ENCODE peak calls at places on chromosomes 3 and 15, in four cellular contexts. Q is HepG2, P is WTC11, H is K562. I is an unnamed sample.

GRCh38 chr3:72722930-72723726 is 125.1 kb downstream of the SHQ1 start:
- DNase-seq in Q (no peak), P (no peak), H (no peak), I (no peak)

GRCh38 chr3:143121240-143122088 is 1.9 kb downstream of the CHST2 start:
- DNase-seq in Q (no peak), P (peak), H (peak), I (no peak)

GRCh38 chr3:23041918-23042696 is 161.0 kb upstream of the UBE2E2 start:
- DNase-seq in Q (no peak), P (no peak), H (no peak), I (no peak)

GRCh38 chr3:197532388-197532787 is 23.4 kb downstream of the BDH1 start:
- DNase-seq in Q (no peak), P (no peak), H (no peak), I (no peak)

GRCh38 chr15:32952062-32952461 is 234.3 kb downstream of the GREM1 start:
- DNase-seq in Q (no peak), P (no peak), H (no peak), I (no peak)

GRCh38 chr3:43389388-43390254 is 103.3 kb downstream of the SNRK start:
- DNase-seq in Q (peak), P (no peak), H (peak), I (no peak)

GRCh38 chr3:120147072-120147871 is 53.0 kb upstream of the GSK3B start:
- DNase-seq in Q (peak), P (peak), H (no peak), I (no peak)

GRCh38 chr3:170563712-170564423 is 22.0 kb downstream of the SLC7A14 start:
- DNase-seq in Q (no peak), P (no peak), H (peak), I (no peak)

GRCh38 chr15:90681056-90681455 is 36.1 kb upstream of the BLM start:
- DNase-seq in Q (no peak), P (no peak), H (no peak), I (no peak)

GRCh38 chr3:157159762-157160651 is at the start of gene CCNL1:
- DNase-seq in Q (peak), P (peak), H (peak), I (peak)

GRCh38 chr3:150603888-150604319 is 783 bp downstream of the SELENOT start:
- DNase-seq in Q (peak), P (no peak), H (peak), I (peak)

GRCh38 chr3:45035441-45036301 is 9.6 kb downstream of the CLEC3B start:
- DNase-seq in Q (no peak), P (peak), H (no peak), I (no peak)

GRCh38 chr3:8366214-8366613 is 135.4 kb upstream of the LMCD1 start:
- DNase-seq in Q (no peak), P (no peak), H (no peak), I (no peak)
- TF ChIP-seq ELF4 in Q (no peak), P (no peak), H (no peak), I (no peak)

GRCh38 chr3:106337116-106337515 is 468.3 kb upstream of the CBLB start:
- DNase-seq in Q (no peak), P (no peak), H (no peak), I (no peak)
- TF ChIP-seq ELF4 in Q (no peak), P (no peak), H (no peak), I (no peak)

DNA sequence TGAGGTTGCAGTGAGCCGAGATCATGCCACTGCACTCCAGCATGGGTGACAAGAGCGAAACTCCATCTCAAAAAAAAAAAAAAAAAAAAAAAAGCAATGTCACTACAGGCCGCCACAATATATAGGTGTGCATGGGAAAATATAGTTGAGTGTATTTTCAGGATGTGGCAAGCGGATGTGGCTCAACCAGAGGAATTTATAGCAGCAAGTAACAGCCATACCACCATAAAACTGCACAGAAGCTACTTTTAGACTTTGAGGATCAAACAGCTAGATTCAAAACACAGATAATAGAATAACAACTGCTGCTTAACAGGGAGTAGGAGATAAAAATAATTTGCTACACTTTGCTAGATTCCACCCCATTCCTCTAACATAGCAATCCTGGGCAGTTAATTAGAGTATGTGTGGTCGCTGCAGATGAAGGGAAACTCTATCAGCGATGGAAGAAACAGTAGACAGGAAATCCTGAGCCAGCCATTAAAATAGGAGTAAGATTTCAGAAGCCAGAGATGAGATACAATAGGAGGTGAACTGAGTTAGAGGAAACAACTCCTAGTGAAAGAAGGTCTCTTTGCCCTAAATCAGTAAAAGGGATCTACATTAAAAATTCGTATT is 318.7 kb upstream of the STT3B start:
- DNase-seq in Q (no peak), P (no peak), H (no peak), I (no peak)
- TF ChIP-seq ELF4 in Q (no peak), P (no peak), H (no peak), I (no peak)

DNA sequence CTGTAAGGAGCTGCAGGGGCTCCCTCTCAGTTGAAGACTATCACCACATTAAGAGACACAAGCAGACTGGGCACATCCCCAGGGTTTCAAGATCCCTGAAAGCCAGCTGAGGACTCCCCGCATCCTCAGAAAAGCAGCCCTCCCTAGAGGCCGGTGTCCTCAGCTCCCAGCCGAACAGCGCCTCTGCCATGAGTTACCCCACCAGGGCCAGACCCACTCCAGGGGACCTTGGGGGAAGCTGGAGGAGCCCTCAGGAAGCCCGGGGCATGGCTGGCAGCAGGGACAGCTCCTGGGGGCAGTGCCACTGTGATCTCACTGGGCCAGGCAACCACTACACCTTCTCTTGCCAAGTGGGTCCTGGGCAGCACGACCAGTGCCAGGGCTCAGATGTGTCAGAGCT is 8.1 kb downstream of the KLF15 start:
- DNase-seq in Q (no peak), P (peak), H (no peak), I (no peak)
- TF ChIP-seq ELF4 in Q (no peak), P (no peak), H (no peak), I (no peak)

GRCh38 chr3:15331606-15332404 is 581 bp downstream of the SH3BP5 start:
- DNase-seq in Q (no peak), P (peak), H (no peak), I (peak)
- TF ChIP-seq ELF4 in Q (no peak), P (no peak), H (no peak), I (no peak)